ENCODE peak calls at places on chromosome 15, in nine cellular contexts. K is SK-N-MC, O is stomach, J is sigmoid colon, D is breast epithelium, W is K562, M is GM23338, C is transverse colon, R is suprapubic skin. P is an unnamed sample.

GRCh38 chr15:35545316-35545824 is 595 bp downstream of the DPH6 start:
- DNase-seq in J (peak), W (peak), K (no peak), O (peak), C (peak), D (no peak), R (peak), M (peak), P (no peak)

GRCh38 chr15:87038404-87038803 is 958.7 kb downstream of the AGBL1 start:
- DNase-seq in M (peak), W (no peak), C (no peak), R (no peak), O (no peak), K (no peak), D (no peak), J (no peak), P (no peak)

GRCh38 chr15:40925863-40926658 is 3.1 kb upstream of the DLL4 start:
- DNase-seq in K (no peak), R (no peak), M (peak), C (peak), J (no peak), W (peak), O (no peak), D (no peak), P (no peak)

GRCh38 chr15:90557651-90558084 is 27.9 kb downstream of the CRTC3 start:
- DNase-seq in R (peak), C (peak), J (peak), K (no peak), O (peak), D (peak), M (no peak), W (no peak), P (no peak)

GRCh38 chr15:90340345-90340744 is 11.7 kb upstream of the ZNF774 start:
- DNase-seq in R (no peak), C (peak), J (no peak), D (no peak), M (peak), K (no peak), W (peak), O (no peak), P (no peak)

GRCh38 chr15:28982886-28983285 is 97.1 kb downstream of the APBA2 start:
- DNase-seq in O (no peak), W (no peak), R (no peak), C (no peak), D (peak), J (no peak), M (no peak), K (no peak), P (peak)

GRCh38 chr15:69105451-69105985 is 54.9 kb upstream of the GLCE start:
- DNase-seq in W (no peak), C (no peak), M (no peak), J (no peak), K (no peak), R (no peak), D (no peak), O (no peak), P (no peak)

GRCh38 chr15:68309024-68309423 is 31.5 kb downstream of the FEM1B start:
- DNase-seq in M (no peak), C (no peak), D (no peak), K (no peak), O (no peak), W (no peak), R (no peak), J (no peak), P (peak)

GRCh38 chr15:91214675-91215590 is 114.9 kb downstream of the SV2B start:
- DNase-seq in D (no peak), W (no peak), C (no peak), O (no peak), M (peak), R (no peak), J (no peak), K (no peak), P (no peak)

GRCh38 chr15:25182098-25182478 is 227.3 kb downstream of the SNRPN start:
- DNase-seq in D (no peak), M (no peak), J (peak), O (peak), K (no peak), C (no peak), W (no peak), R (no peak), P (no peak)

GRCh38 chr15:68797589-68798377 is 22.9 kb downstream of the ANP32A start:
- DNase-seq in O (no peak), M (no peak), J (peak), R (no peak), K (no peak), W (peak), D (no peak), C (no peak), P (no peak)

GRCh38 chr15:101399431-101399830 is 90.1 kb downstream of the PCSK6 start:
- DNase-seq in K (no peak), M (no peak), C (no peak), D (no peak), O (no peak), J (no peak), W (no peak), R (no peak), P (no peak)

GRCh38 chr15:99507732-99508571 is 57.8 kb upstream of the MEF2A start:
- DNase-seq in M (no peak), J (peak), K (no peak), D (no peak), C (no peak), R (no peak), O (no peak), W (no peak), P (no peak)

GRCh38 chr15:88730751-88731150 is 72.5 kb upstream of the ACAN start:
- DNase-seq in K (no peak), O (no peak), C (no peak), J (no peak), W (no peak), D (no peak), M (no peak), R (no peak), P (no peak)

GRCh38 chr15:85754993-85755392 is 39.7 kb downstream of the KLHL25 start:
- DNase-seq in M (no peak), J (peak), C (no peak), W (no peak), K (no peak), R (peak), O (no peak), D (no peak), P (no peak)

GRCh38 chr15:95946241-95946640 is 384.3 kb upstream of the NR2F2 start:
- DNase-seq in O (no peak), W (no peak), R (no peak), C (no peak), M (no peak), K (no peak), D (no peak), J (no peak), P (no peak)

GRCh38 chr15:71748327-71748726 is 62.0 kb upstream of the NR2E3 start:
- DNase-seq in C (no peak), W (no peak), D (no peak), O (no peak), K (no peak), R (no peak), M (no peak), J (no peak), P (no peak)

GRCh38 chr15:32738677-32739076 is 20.9 kb downstream of the GREM1 start:
- DNase-seq in R (no peak), K (no peak), J (no peak), C (no peak), O (no peak), D (no peak), M (no peak), W (no peak), P (no peak)

GRCh38 chr15:60973637-60974415 is 255.3 kb downstream of the RORA start:
- DNase-seq in M (no peak), C (no peak), D (no peak), J (no peak), W (no peak), K (no peak), R (no peak), O (no peak), P (peak)

GRCh38 chr15:94098877-94099606 is 132.3 kb upstream of the MCTP2 start:
- DNase-seq in M (no peak), O (no peak), C (no peak), K (no peak), D (no peak), W (no peak), R (no peak), J (no peak), P (no peak)

GRCh38 chr15:68018797-68019196 is 35.3 kb upstream of the PIAS1 start:
- DNase-seq in J (no peak), C (no peak), D (no peak), M (no peak), K (no peak), R (no peak), O (no peak), W (no peak), P (no peak)

GRCh38 chr15:77659350-77660321 is 26.9 kb upstream of the LINGO1 start:
- DNase-seq in O (peak), J (no peak), R (no peak), K (peak), M (peak), D (no peak), C (peak), W (peak), P (no peak)

GRCh38 chr15:68844856-68845550 is 24.3 kb upstream of the ANP32A start:
- DNase-seq in R (no peak), C (no peak), D (no peak), K (no peak), O (no peak), M (no peak), J (no peak), W (no peak), P (no peak)

GRCh38 chr15:81184188-81184587 is 12.5 kb upstream of the IL16 start:
- DNase-seq in O (no peak), M (no peak), D (no peak), C (no peak), K (no peak), R (peak), W (no peak), J (peak), P (no peak)

GRCh38 chr15:19987389-19988048 is 554.1 kb downstream of the GOLGA6L6 start:
- DNase-seq in C (no peak), R (no peak), O (no peak), J (no peak), D (no peak), M (peak), W (peak), K (no peak), P (no peak)

GRCh38 chr15:92451225-92451825 is 57.6 kb downstream of the ST8SIA2 start:
- DNase-seq in O (no peak), C (no peak), D (no peak), R (no peak), W (no peak), M (no peak), J (no peak), K (no peak), P (no peak)

GRCh38 chr15:40459391-40460015 is 11.3 kb upstream of the CHST14 start:
- DNase-seq in C (no peak), K (no peak), W (no peak), D (no peak), M (no peak), O (no peak), R (no peak), J (no peak), P (no peak)

GRCh38 chr15:40918799-40919392 is 10.2 kb upstream of the DLL4 start:
- DNase-seq in K (no peak), O (no peak), R (no peak), D (no peak), M (no peak), W (peak), J (no peak), C (no peak), P (no peak)

GRCh38 chr15:83380682-83381081 is 66.5 kb upstream of the SH3GL3 start:
- DNase-seq in K (no peak), W (peak), J (no peak), C (peak), O (no peak), D (peak), R (no peak), M (peak), P (no peak)

GRCh38 chr15:60001642-60002527 is 2.2 kb upstream of the FOXB1 start:
- DNase-seq in C (no peak), D (no peak), K (no peak), R (no peak), J (no peak), M (peak), W (no peak), O (no peak), P (no peak)

GRCh38 chr15:82262422-82263026 is at the start of the genes EFL1 and SAXO2:
- DNase-seq in D (peak), O (peak), R (peak), W (peak), C (peak), J (peak), K (peak), M (peak), P (peak)

GRCh38 chr15:82942691-82943090 is 9.8 kb downstream of the HOMER2 start:
- DNase-seq in J (no peak), K (no peak), D (peak), C (no peak), O (peak), W (no peak), R (no peak), M (no peak), P (no peak)

GRCh38 chr15:77831989-77832388 is 199.3 kb upstream of the LINGO1 start:
- DNase-seq in R (peak), D (no peak), M (no peak), W (no peak), O (no peak), J (peak), K (no peak), C (no peak), P (no peak)

GRCh38 chr15:29126208-29126536 is 143.4 kb downstream of the NSMCE3 start:
- DNase-seq in D (no peak), J (peak), W (no peak), K (no peak), O (no peak), R (no peak), C (no peak), M (no peak), P (no peak)

GRCh38 chr15:74857671-74858365 is 14.9 kb upstream of the ULK3 start:
- DNase-seq in K (no peak), C (no peak), D (no peak), W (no peak), M (no peak), R (no peak), O (no peak), J (no peak), P (no peak)

GRCh38 chr15:74855857-74856256 is 12.9 kb upstream of the ULK3 start:
- DNase-seq in J (no peak), C (no peak), M (no peak), R (no peak), W (no peak), K (no peak), O (no peak), D (no peak), P (no peak)

GRCh38 chr15:74856537-74856936 is 13.6 kb upstream of the ULK3 start:
- DNase-seq in R (no peak), W (no peak), D (no peak), K (no peak), O (no peak), M (no peak), C (no peak), J (no peak), P (no peak)

GRCh38 chr15:74858366-74858735 is 14.8 kb downstream of the SCAMP2 start:
- DNase-seq in C (no peak), R (no peak), K (no peak), M (no peak), W (no peak), D (no peak), O (no peak), J (no peak), P (no peak)

GRCh38 chr15:74857082-74857655 is 14.2 kb upstream of the ULK3 start:
- DNase-seq in W (no peak), J (no peak), C (peak), O (peak), K (no peak), R (no peak), M (no peak), D (no peak), P (no peak)
- H3K27ac ChIP-seq in W (peak), J (no peak), C (peak), O (peak), K (no peak), R (no peak), M (no peak), D (no peak), P (no peak)

GRCh38 chr15:73682597-73683090 is 1.5 kb upstream of the CD276 start:
- DNase-seq in M (no peak), W (no peak), O (no peak), D (no peak), C (no peak), K (no peak), J (no peak), R (no peak), P (no peak)
- TF ChIP-seq POLR2AphosphoS5 in M (no peak), W (no peak), O (no peak), D (no peak), C (no peak), K (no peak), J (no peak), R (no peak), P (no peak)

GRCh38 chr15:73927476-73928240 is 1.4 kb downstream of the LOXL1 start:
- DNase-seq in W (peak), R (no peak), M (peak), D (peak), K (no peak), O (peak), C (peak), J (no peak), P (no peak)

GRCh38 chr15:73928971-73929627 is 2.8 kb downstream of the LOXL1 start:
- DNase-seq in C (no peak), O (no peak), D (no peak), M (no peak), W (peak), J (no peak), K (no peak), R (no peak), P (no peak)

GRCh38 chr15:73926191-73927002 is at the start of gene LOXL1:
- DNase-seq in M (peak), R (no peak), O (peak), K (no peak), C (peak), J (peak), W (peak), D (peak), P (no peak)

GRCh38 chr15:73928241-73928579 is 1.9 kb downstream of the LOXL1 start:
- DNase-seq in W (no peak), R (no peak), C (no peak), J (no peak), K (no peak), O (no peak), M (no peak), D (no peak), P (no peak)

GRCh38 chr15:73927003-73927475 is 777 bp downstream of the LOXL1 start:
- DNase-seq in D (no peak), W (peak), K (no peak), O (peak), C (peak), R (no peak), J (peak), M (peak), P (no peak)
- H3K27ac ChIP-seq in D (peak), W (no peak), K (no peak), O (peak), C (peak), R (peak), J (peak), M (no peak), P (peak)

GRCh38 chr15:63597033-63597790 is at the start of gene FBXL22:
- DNase-seq in O (no peak), D (no peak), C (peak), J (peak), R (no peak), W (no peak), K (no peak), M (peak), P (peak)
- TF ChIP-seq POLR2AphosphoS5 in O (no peak), D (no peak), C (peak), J (peak), R (no peak), W (no peak), K (no peak), M (no peak), P (peak)

GRCh38 chr15:57596978-57597377 is 5.3 kb downstream of the MYZAP start:
- DNase-seq in M (no peak), J (peak), D (peak), W (no peak), O (no peak), C (no peak), K (no peak), R (no peak), P (no peak)

GRCh38 chr15:57598346-57598745 is 6.6 kb downstream of the MYZAP start:
- DNase-seq in W (no peak), J (no peak), D (no peak), C (no peak), K (no peak), M (no peak), O (no peak), R (no peak), P (no peak)

GRCh38 chr15:57597431-57597830 is 5.7 kb downstream of the MYZAP start:
- DNase-seq in C (no peak), M (no peak), O (peak), W (no peak), R (no peak), D (no peak), K (no peak), J (no peak), P (no peak)

GRCh38 chr15:57599299-57599810 is 7.7 kb downstream of the MYZAP start:
- DNase-seq in K (no peak), M (peak), C (no peak), D (no peak), R (no peak), J (no peak), W (no peak), O (no peak), P (no peak)

GRCh38 chr15:57600197-57600596 is 8.5 kb downstream of the MYZAP start:
- DNase-seq in W (no peak), D (no peak), K (no peak), M (no peak), O (no peak), C (no peak), R (no peak), J (no peak), P (no peak)
- H3K27ac ChIP-seq in W (no peak), D (no peak), K (no peak), M (no peak), O (no peak), C (no peak), R (no peak), J (peak), P (peak)

GRCh38 chr15:76206325-76206976 is 104.8 kb downstream of the ETFA start:
- DNase-seq in O (peak), J (peak), M (no peak), W (no peak), D (peak), R (peak), C (peak), K (no peak), P (no peak)
- TF ChIP-seq POLR2AphosphoS5 in O (no peak), J (no peak), M (no peak), W (no peak), D (no peak), R (no peak), C (no peak), K (no peak), P (peak)

DNA sequence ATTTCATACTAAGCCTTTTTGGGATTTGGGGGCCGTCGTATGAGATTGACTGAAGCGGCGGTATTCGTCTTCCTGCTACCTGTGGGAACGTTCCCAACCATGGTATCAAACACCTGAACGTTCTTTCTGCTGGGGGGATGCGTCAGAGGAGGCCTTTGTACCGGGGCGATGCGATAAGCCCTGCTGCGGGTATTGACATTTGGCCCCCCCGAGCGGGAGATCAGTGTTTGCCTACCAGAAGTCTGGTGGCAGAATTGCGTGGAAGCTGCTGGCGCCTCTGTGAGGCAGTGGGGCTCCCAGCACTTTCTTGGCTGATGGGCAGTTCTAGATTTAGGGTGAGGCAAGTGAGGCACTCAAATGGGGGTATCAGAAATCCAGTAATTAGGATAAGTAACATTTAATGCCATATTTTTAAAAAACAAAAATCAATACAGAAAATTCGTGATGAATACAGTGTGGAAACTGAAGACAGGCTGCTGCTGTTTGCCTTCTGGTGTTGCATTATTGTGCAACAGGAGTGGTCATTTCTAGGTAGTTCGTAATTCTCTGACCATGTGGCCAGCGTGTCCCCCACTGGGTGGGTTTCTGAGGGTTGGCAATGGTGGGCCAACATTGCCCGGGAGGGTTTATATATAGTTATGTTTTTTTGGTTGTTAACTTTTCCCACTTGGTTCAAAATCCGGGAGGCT is 12.7 kb downstream of the TRPM1 start:
- DNase-seq in R (no peak), W (no peak), O (no peak), D (no peak), C (no peak), J (no peak), K (no peak), M (no peak), P (no peak)
- H3K27ac ChIP-seq in R (no peak), W (no peak), O (no peak), D (no peak), C (no peak), J (no peak), K (no peak), M (no peak), P (no peak)

GRCh38 chr15:67017318-67017717 is 48.1 kb upstream of the SMAD3 start:
- DNase-seq in D (no peak), W (no peak), M (no peak), R (no peak), J (no peak), O (no peak), K (no peak), C (no peak), P (no peak)
- TF ChIP-seq POLR2AphosphoS5 in D (no peak), W (no peak), M (no peak), R (no peak), J (no peak), O (no peak), K (no peak), C (no peak), P (no peak)

GRCh38 chr15:74844319-74845207 is 1.6 kb upstream of the ULK3 start:
- DNase-seq in C (no peak), O (no peak), K (no peak), M (no peak), J (no peak), D (no peak), R (no peak), W (no peak), P (no peak)
- H3K27ac ChIP-seq in C (peak), O (peak), K (peak), M (no peak), J (peak), D (peak), R (peak), W (peak), P (peak)

P was measured in esophagus muscularis mucosa.